ENCODE peak calls at places on chromosomes 13 and 19, in four cellular contexts. Z is mammary epithelial cell; T is CD8-positive, alpha-beta T cell; Y is stomach. E is an unnamed sample.

GRCh38 chr13:33383724-33384577 is 98.4 kb upstream of the STARD13 start:
- DNase-seq in Z (no peak), T (no peak), Y (no peak), E (no peak)

GRCh38 chr19:782195-783043 is 14.8 kb upstream of the PTBP1 start:
- DNase-seq in T (no peak), Z (no peak), Y (peak; percentile 53), E (peak; percentile 33)

GRCh38 chr13:56019606-56020005 is 1121.1 kb upstream of the PRR20A start:
- DNase-seq in Z (no peak), Y (no peak), T (no peak), E (no peak)

GRCh38 chr19:56137405-56137804 is 3.7 kb upstream of the ZNF444 start:
- DNase-seq in Z (no peak), T (no peak), Y (peak; percentile 93), E (no peak)

GRCh38 chr13:103351035-103351828 is 285.0 kb upstream of the SLC10A2 start:
- DNase-seq in Y (no peak), Z (peak; percentile 33), T (no peak), E (peak; percentile 37)

GRCh38 chr13:76879211-76879875 is 6.9 kb downstream of the KCTD12 start:
- DNase-seq in Z (peak; percentile 79), Y (peak; percentile 38), T (peak; percentile 69), E (peak; percentile 82)

GRCh38 chr13:48400090-48400694 is 12.7 kb downstream of the LPAR6 start:
- DNase-seq in Y (no peak), Z (peak; percentile 13), T (no peak), E (no peak)

GRCh38 chr19:46739290-46739771 is 6.5 kb upstream of the FKRP start:
- DNase-seq in Z (no peak), T (no peak), Y (no peak), E (no peak)

GRCh38 chr13:45102136-45102802 is 18.0 kb upstream of the GTF2F2 start:
- DNase-seq in Y (no peak), Z (no peak), T (no peak), E (no peak)

GRCh38 chr19:43595605-43595998 is 332 bp downstream of the IRGQ start:
- DNase-seq in Z (no peak), T (peak; percentile 25), Y (no peak), E (no peak)

GRCh38 chr13:113815151-113816058 is 48.5 kb downstream of the GAS6 start:
- DNase-seq in T (peak; percentile 14), Z (no peak), Y (no peak), E (no peak)

GRCh38 chr13:23701646-23702045 is 131.4 kb downstream of the TNFRSF19 start:
- DNase-seq in T (no peak), Z (no peak), Y (peak; percentile 35), E (peak; percentile 85)

GRCh38 chr19:30318936-30319335 is 53.2 kb upstream of the ZNF536 start:
- DNase-seq in Y (peak; percentile 4), Z (no peak), T (no peak), E (no peak)

GRCh38 chr19:19202707-19203011 is 555 bp downstream of the NR2C2AP start:
- DNase-seq in Y (no peak), Z (peak; percentile 18), T (no peak), E (no peak)

GRCh38 chr13:107459430-107459829 is 755.9 kb downstream of the LIG4 start:
- DNase-seq in T (no peak), Y (no peak), Z (no peak), E (peak; percentile 95)

GRCh38 chr19:57558525-57558924 is 1.1 kb downstream of the ZNF550 start:
- DNase-seq in Y (no peak), T (no peak), Z (no peak), E (peak; percentile 18)

GRCh38 chr19:52942371-52943133 is 19.3 kb upstream of the ZNF888 start:
- DNase-seq in Y (peak; percentile 97), Z (peak; percentile 79), T (peak; percentile 96), E (peak; percentile 77)

GRCh38 chr19:4553092-4553695 is 6.3 kb downstream of the SEMA6B start:
- DNase-seq in Z (no peak), T (no peak), Y (no peak), E (no peak)
- H3K27ac ChIP-seq in Z (no peak overlapping the region), T (no peak overlapping the region), Y (no peak overlapping the region), E (no peak overlapping the region)

GRCh38 chr19:14248578-14249011 is 42.6 kb upstream of the ADGRL1 start:
- DNase-seq in Y (no peak), T (peak; percentile 49), Z (no peak), E (peak; percentile 65)
- H3K27ac ChIP-seq in Y (peak overlapping the region; percentile 72), T (peak overlapping the region; percentile 30), Z (no peak overlapping the region), E (no peak overlapping the region)

DNA sequence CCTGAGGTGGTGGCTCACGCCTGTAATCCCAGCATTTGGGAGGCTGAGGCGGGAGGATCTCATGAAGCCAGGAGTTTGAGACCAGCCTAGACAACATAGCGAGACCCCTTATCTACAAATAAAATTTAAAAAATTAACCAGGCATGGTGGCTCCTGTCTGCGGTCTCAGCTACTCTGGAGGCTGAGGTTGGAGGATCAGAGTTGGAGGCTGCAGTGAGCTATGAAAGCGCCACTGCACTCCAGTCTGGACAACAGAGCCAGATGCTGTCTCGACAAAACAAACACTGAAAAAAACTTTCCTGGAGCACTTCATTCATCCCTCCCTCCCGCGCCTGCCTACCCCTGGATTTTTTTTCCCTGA is 665 bp upstream of the ATG4D start:
- DNase-seq in Z (no peak), Y (no peak), T (no peak), E (no peak)
- H3K27ac ChIP-seq in Z (no peak overlapping the region), Y (peak overlapping the region; percentile 91), T (no peak overlapping the region), E (no peak overlapping the region)

GRCh38 chr13:69389899-69390298 is 717.7 kb upstream of the ATXN8OS start:
- DNase-seq in Y (no peak), Z (no peak), T (no peak), E (peak; percentile 64)
- H3K27ac ChIP-seq in Y (no peak overlapping the region), Z (no peak overlapping the region), T (no peak overlapping the region), E (no peak overlapping the region)

GRCh38 chr19:4695224-4695731 is 25.1 kb upstream of the MYDGF start:
- DNase-seq in Z (no peak), T (no peak), Y (no peak), E (no peak)

GRCh38 chr19:4693471-4694121 is 23.5 kb upstream of the MYDGF start:
- DNase-seq in Z (no peak), T (no peak), Y (no peak), E (no peak)

GRCh38 chr19:4693078-4693350 is 22.9 kb upstream of the MYDGF start:
- DNase-seq in T (no peak), Z (no peak), Y (no peak), E (no peak)

GRCh38 chr19:4692275-4693077 is 22.3 kb upstream of the MYDGF start:
- DNase-seq in T (no peak), Z (no peak), Y (no peak), E (no peak)

DNA sequence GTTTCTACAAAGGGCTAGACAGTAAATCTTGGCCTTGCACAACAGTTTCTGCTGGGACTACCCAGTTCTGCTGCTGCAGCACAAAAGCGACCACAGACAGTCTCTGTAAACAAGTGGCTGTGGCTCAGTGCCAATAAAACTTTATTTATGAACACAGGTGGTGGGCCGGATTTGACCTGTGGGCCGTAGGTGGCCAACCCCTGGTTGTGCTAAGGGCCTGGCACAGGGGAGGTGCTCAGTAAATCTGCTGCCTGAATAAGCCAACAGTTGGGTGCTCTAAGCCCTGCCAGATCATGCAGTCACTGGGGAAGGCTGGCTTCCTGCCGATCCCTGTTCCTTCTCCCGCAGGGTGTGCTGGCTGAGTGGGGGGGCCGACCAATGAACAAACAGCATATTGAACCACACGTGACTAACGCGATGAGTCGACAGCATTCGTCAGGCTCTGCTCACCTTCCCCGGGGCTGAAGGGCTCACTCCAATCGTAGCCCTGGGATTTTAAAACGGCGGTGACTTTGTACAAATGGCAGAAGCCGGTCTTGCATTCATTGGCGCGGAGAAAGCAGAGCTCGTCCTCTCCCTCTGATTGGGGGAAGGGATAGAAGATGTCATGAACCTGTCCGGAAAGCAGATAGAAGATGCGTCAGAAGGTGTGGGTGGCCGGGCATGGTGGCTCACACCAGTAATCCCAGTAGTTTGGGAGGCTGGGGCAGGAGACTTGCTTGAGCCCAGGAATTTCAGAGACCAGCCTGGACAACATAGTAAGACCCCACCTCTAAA is 24.3 kb upstream of the MYDGF start:
- DNase-seq in Z (peak; percentile 100), Y (peak; percentile 77), T (no peak), E (peak; percentile 98)
- H3K27ac ChIP-seq in Z (peak overlapping the region; percentile 86), Y (peak overlapping the region; percentile 2), T (no peak overlapping the region), E (peak overlapping the region; percentile 17)

GRCh38 chr19:28838909-28839308 is 374.0 kb downstream of the UQCRFS1 start:
- DNase-seq in T (no peak), Z (no peak), Y (no peak), E (no peak)

GRCh38 chr19:28840891-28841290 is 372.1 kb downstream of the UQCRFS1 start:
- DNase-seq in Z (no peak), Y (no peak), T (no peak), E (no peak)

GRCh38 chr19:28841531-28841930 is 371.4 kb downstream of the UQCRFS1 start:
- DNase-seq in Y (no peak), T (no peak), Z (no peak), E (no peak)

GRCh38 chr19:28836366-28836765 is 376.6 kb downstream of the UQCRFS1 start:
- DNase-seq in T (no peak), Z (no peak), Y (no peak), E (no peak)

DNA sequence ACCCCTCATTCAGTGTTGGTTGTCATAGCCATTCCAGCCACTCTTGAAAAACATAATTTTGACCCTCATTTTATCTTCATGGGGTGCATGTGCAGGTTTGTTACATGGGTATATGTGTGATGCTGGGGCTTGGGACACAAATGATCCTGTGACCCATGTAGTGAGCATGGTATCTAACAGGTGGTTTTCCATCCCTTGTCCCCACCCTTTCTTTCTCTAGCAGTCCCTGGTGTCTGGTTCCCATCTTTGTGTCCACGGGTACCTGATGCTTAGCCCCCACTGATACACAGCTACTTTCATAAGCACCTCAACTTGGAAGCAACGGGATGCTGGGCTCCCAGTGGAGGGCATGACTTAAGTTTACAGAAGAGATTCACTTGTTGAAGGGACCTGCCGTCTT is 373.5 kb downstream of the UQCRFS1 start:
- DNase-seq in Y (no peak), Z (no peak), T (no peak), E (no peak)
- H3K27ac ChIP-seq in Y (no peak overlapping the region), Z (no peak overlapping the region), T (no peak overlapping the region), E (no peak overlapping the region)

DNA sequence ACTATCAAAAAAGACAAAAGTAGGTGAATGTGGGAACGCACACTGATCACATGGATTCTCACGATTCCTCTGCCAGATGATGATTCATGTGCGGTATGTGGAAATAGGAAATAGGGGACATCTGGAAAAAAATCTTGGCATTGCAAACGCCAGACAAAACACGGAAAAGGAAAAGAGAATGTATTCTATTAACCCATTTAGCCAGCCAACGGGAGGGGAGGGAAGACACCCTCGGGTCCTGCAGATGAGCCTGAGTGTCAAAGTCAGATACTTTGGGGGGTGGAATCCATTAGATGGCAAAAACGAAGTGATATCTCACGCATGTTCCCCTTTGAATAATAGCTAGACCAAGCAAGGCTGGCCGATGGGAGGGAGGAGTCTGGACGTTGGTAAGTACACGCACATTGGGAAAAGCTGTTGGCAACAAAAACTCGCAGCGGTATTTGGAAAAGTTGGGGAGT is 73.7 kb downstream of the COL4A1 start:
- DNase-seq in Z (no peak), T (no peak), Y (no peak), E (peak; percentile 65)
- H3K27ac ChIP-seq in Z (no peak overlapping the region), T (no peak overlapping the region), Y (peak overlapping the region; percentile 73), E (peak overlapping the region; percentile 76)

E was measured in fibroblast of lung.